ENCODE peak calls at places on chromosome 9, in nine cellular contexts. B is HFF-Myc; N is stimulated activated CD8-positive, alpha-beta memory T cell treated with anti-CD3 and anti-CD28 coated beads, Interleukin-4, amount 100 ng/mL, for 4 hours; K is lung microvascular endothelial cell; M is anterior cingulate cortex; E is amniotic stem cell; Y is activated naive CD4-positive, alpha-beta T cell treated with anti-CD3 and anti-CD28 coated beads for 36 hours; A is hypothalamus; V is central memory CD4-positive, alpha-beta T cell. D is an unnamed sample.

GRCh38 chr9:16257604-16258003 is 612.9 kb downstream of the BNC2 start:
- DNase-seq in M (no peak), K (peak; percentile 40), B (no peak), Y (no peak), N (no peak), V (no peak), E (no peak), A (no peak), D (no peak)

GRCh38 chr9:123338710-123339665 is 17.0 kb upstream of the CRB2 start:
- DNase-seq in N (peak; percentile 22), V (peak; percentile 17), M (peak; percentile 79), Y (peak; percentile 82), A (no peak), B (no peak), K (no peak), E (no peak), D (no peak)

GRCh38 chr9:137986268-137987099 is 108.9 kb downstream of the CACNA1B start:
- DNase-seq in N (no peak), M (no peak), Y (no peak), A (no peak), V (no peak), B (no peak), E (no peak), K (no peak), D (no peak)

GRCh38 chr9:135259273-135259672 is 171.8 kb downstream of the OLFM1 start:
- DNase-seq in V (no peak), K (no peak), N (no peak), M (no peak), A (no peak), B (no peak), E (no peak), Y (no peak), D (no peak)

GRCh38 chr9:133421615-133422542 is at the start of gene ADAMTS13:
- DNase-seq in V (no peak), Y (peak; percentile 66), M (no peak), N (no peak), B (no peak), E (no peak), K (no peak), A (no peak), D (no peak)

GRCh38 chr9:134475051-134475790 is 149.0 kb downstream of the RXRA start:
- DNase-seq in M (no peak), V (no peak), A (peak; percentile 37), E (peak; percentile 21), B (peak; percentile 59), K (no peak), Y (peak; percentile 75), N (no peak), D (no peak)

GRCh38 chr9:73118898-73119554 is 32.6 kb upstream of the ANXA1 start:
- DNase-seq in V (no peak), B (no peak), E (no peak), N (no peak), M (no peak), K (peak; percentile 7), Y (no peak), A (no peak), D (no peak)

GRCh38 chr9:38250279-38251035 is 142.0 kb upstream of the ALDH1B1 start:
- DNase-seq in M (no peak), B (no peak), Y (no peak), V (no peak), N (no peak), K (no peak), E (no peak), A (no peak), D (no peak)

GRCh38 chr9:115167175-115167574 is 49.2 kb upstream of the TNC start:
- DNase-seq in M (no peak), A (no peak), K (no peak), Y (no peak), V (no peak), N (no peak), E (peak; percentile 57), B (peak; percentile 49), D (no peak)

GRCh38 chr9:123753011-123753410 is 176.9 kb downstream of the DENND1A start:
- DNase-seq in N (no peak), K (no peak), E (no peak), V (no peak), M (no peak), A (no peak), B (no peak), Y (no peak), D (no peak)

GRCh38 chr9:20906326-20906725 is 125.1 kb downstream of the HACD4 start:
- DNase-seq in B (no peak), A (no peak), M (no peak), V (no peak), K (no peak), E (no peak), N (no peak), Y (no peak), D (no peak)

GRCh38 chr9:8338249-8338721 is 538.7 kb upstream of the DMAC1 start:
- DNase-seq in B (no peak), Y (no peak), V (no peak), K (no peak), M (no peak), A (no peak), N (no peak), E (no peak), D (no peak)

GRCh38 chr9:134887219-134887618 is 6.6 kb downstream of the FCN2 start:
- DNase-seq in A (no peak), B (no peak), E (no peak), M (no peak), N (no peak), V (no peak), Y (no peak), K (no peak), D (no peak)

GRCh38 chr9:91746904-91747303 is 203.1 kb downstream of the ROR2 start:
- DNase-seq in V (no peak), A (no peak), N (no peak), M (no peak), E (no peak), K (no peak), B (no peak), Y (no peak), D (no peak)

GRCh38 chr9:21778300-21778699 is 24.1 kb upstream of the MTAP start:
- DNase-seq in K (no peak), E (no peak), M (no peak), B (peak; percentile 47), V (no peak), N (no peak), Y (no peak), A (no peak), D (no peak)

GRCh38 chr9:132804576-132805295 is 73.3 kb downstream of the AK8 start:
- DNase-seq in V (no peak), B (no peak), Y (no peak), K (no peak), M (no peak), E (no peak), A (no peak), N (no peak), D (no peak)

GRCh38 chr9:89453452-89453851 is 44.5 kb downstream of the SEMA4D start:
- DNase-seq in N (no peak), M (peak; percentile 25), B (no peak), E (no peak), V (no peak), K (no peak), A (peak; percentile 52), Y (no peak), D (peak; percentile 82)

GRCh38 chr9:76887003-76887821 is 18.7 kb downstream of the PRUNE2 start:
- DNase-seq in N (no peak), Y (no peak), K (no peak), V (no peak), M (no peak), B (no peak), A (no peak), E (no peak), D (no peak)

GRCh38 chr9:18747590-18747989 is 273.6 kb downstream of the ADAMTSL1 start:
- DNase-seq in M (peak; percentile 6), Y (no peak), E (no peak), V (no peak), N (no peak), B (no peak), A (peak; percentile 45), K (peak; percentile 16), D (no peak)

GRCh38 chr9:98438701-98439100 is 183.3 kb upstream of the TBC1D2 start:
- DNase-seq in Y (no peak), B (no peak), E (no peak), A (no peak), K (no peak), V (no peak), N (no peak), M (no peak), D (peak; percentile 12)

GRCh38 chr9:85884236-85884635 is 56.7 kb upstream of the NAA35 start:
- DNase-seq in K (no peak), Y (no peak), N (no peak), V (no peak), M (no peak), E (no peak), B (no peak), A (no peak), D (no peak)

GRCh38 chr9:133738039-133738805 is at the start of gene SARDH:
- DNase-seq in V (no peak), Y (peak; percentile 32), N (peak; percentile 3), B (no peak), A (no peak), M (no peak), E (no peak), K (peak; percentile 40), D (no peak)

GRCh38 chr9:126375386-126375785 is 48.8 kb downstream of the MVB12B start:
- DNase-seq in K (peak; percentile 73), Y (no peak), E (no peak), A (no peak), M (no peak), V (no peak), N (no peak), B (no peak), D (no peak)